ENCODE peak calls at places on chromosomes 13 and 19, in seven cellular contexts. G is Caco-2, B is AG10803, X is astrocyte of the cerebellum, Z is cardiac fibroblast, N is left lung, R is GM23338. P is an unnamed sample.

GRCh38 chr19:5083547-5083965 is 114.6 kb downstream of the KDM4B start:
- DNase-seq in R (no peak), B (no peak), N (peak; percentile 40), Z (peak; percentile 76), X (no peak), G (no peak), P (no peak)

GRCh38 chr19:10112037-10112751 is 701 bp downstream of the P2RY11 start:
- DNase-seq in N (peak; percentile 39), X (no peak), G (no peak), R (no peak), Z (no peak), B (peak; percentile 37), P (no peak)

GRCh38 chr13:26494591-26494990 is 62.9 kb upstream of the WASF3 start:
- DNase-seq in G (no peak), Z (no peak), X (no peak), N (no peak), B (peak; percentile 57), R (no peak), P (no peak)

GRCh38 chr19:35202722-35203674 is 25.5 kb downstream of the FAM187B start:
- DNase-seq in G (no peak), X (no peak), B (no peak), N (no peak), Z (no peak), R (peak; percentile 97), P (no peak)

GRCh38 chr13:49421391-49421790 is 22.5 kb downstream of the CAB39L start:
- DNase-seq in R (peak; percentile 74), B (no peak), X (no peak), G (peak; percentile 62), Z (peak; percentile 7), N (no peak), P (no peak)

GRCh38 chr13:114235697-114236096 is 1.0 kb downstream of the CDC16 start:
- DNase-seq in B (no peak), G (no peak), Z (no peak), N (no peak), R (no peak), X (no peak), P (no peak)

GRCh38 chr19:41548954-41549688 is 26.8 kb upstream of the CEACAM21 start:
- DNase-seq in B (no peak), G (no peak), Z (peak; percentile 30), X (no peak), R (peak; percentile 55), N (no peak), P (no peak)

GRCh38 chr19:43777163-43777700 is 3.5 kb downstream of the KCNN4 start:
- DNase-seq in Z (peak; percentile 29), X (no peak), G (no peak), N (no peak), B (peak; percentile 21), R (no peak), P (no peak)

GRCh38 chr13:49292742-49293498 is 45.2 kb downstream of the CDADC1 start:
- DNase-seq in Z (peak; percentile 90), B (peak; percentile 36), N (no peak), G (no peak), X (peak; percentile 93), R (no peak), P (no peak)

GRCh38 chr19:42246143-42246868 is 3.9 kb upstream of the GSK3A start:
- DNase-seq in X (peak; percentile 48), Z (peak; percentile 87), R (peak; percentile 88), G (peak; percentile 46), N (peak; percentile 67), B (peak; percentile 82), P (peak; percentile 68)

GRCh38 chr13:25967144-25967543 is 84.7 kb downstream of the SHISA2 start:
- DNase-seq in X (no peak), B (no peak), R (no peak), G (peak; percentile 72), Z (no peak), N (no peak), P (no peak)

GRCh38 chr13:107203146-107203847 is 635.4 kb upstream of the ARGLU1 start:
- DNase-seq in X (no peak), Z (peak; percentile 28), N (no peak), R (peak; percentile 82), B (peak; percentile 1), G (peak; percentile 45), P (no peak)

GRCh38 chr19:33429891-33430673 is 56.6 kb downstream of the CEBPG start:
- DNase-seq in N (peak; percentile 19), Z (no peak), G (no peak), R (no peak), X (no peak), B (no peak), P (no peak)

GRCh38 chr13:112625698-112626097 is 37.7 kb upstream of the TUBGCP3 start:
- DNase-seq in G (no peak), N (no peak), R (no peak), B (no peak), Z (no peak), X (no peak), P (no peak)

GRCh38 chr19:51572908-51573307 is 1.8 kb downstream of the ZNF175 start:
- DNase-seq in X (no peak), R (no peak), B (peak; percentile 55), Z (peak; percentile 11), N (no peak), G (no peak), P (no peak)

GRCh38 chr19:39497850-39498261 is 891 bp upstream of the DLL3 start:
- DNase-seq in N (no peak), R (peak; percentile 89), Z (peak; percentile 42), X (no peak), B (no peak), G (peak; percentile 84), P (peak; percentile 36)
- TF ChIP-seq CTCF in N (no peak), R (peak; percentile 48), Z (peak; percentile 11), X (peak; percentile 43), B (peak; percentile 29), G (peak; percentile 80), P (peak; percentile 46)

GRCh38 chr13:98143157-98143553 is 261 bp downstream of the FARP1 start:
- DNase-seq in G (no peak), Z (no peak), B (no peak), R (no peak), X (no peak), N (no peak), P (no peak)
- H3K4me3 ChIP-seq in G (peak overlapping the region; percentile 69), Z (peak overlapping the region; percentile 55), B (peak overlapping the region; percentile 83), R (peak overlapping the region; percentile 92), X (peak overlapping the region; percentile 70), N (peak overlapping the region; percentile 55), P (peak overlapping the region; percentile 60)

DNA sequence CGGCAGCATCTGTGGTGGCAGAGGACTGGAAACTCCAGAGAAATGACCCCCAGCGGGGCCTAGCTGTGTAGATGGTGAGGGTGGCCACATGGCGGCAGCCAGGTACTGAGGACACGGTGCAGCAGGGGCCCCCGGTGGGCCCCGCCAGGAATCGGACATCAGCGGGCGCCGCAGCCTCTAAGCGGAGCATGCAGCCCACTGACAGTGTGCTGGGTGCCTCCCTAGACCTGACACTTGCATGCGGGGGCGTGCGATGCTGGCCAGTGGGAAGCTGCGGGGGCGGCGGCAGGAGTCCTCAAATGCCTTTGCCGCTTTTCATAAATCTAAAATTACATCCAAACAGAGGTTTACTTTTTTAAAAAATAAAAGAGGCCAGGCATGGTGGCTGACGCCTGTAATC is 16.1 kb downstream of the ADAT3 start:
- DNase-seq in N (no peak), R (no peak), X (no peak), G (no peak), B (no peak), Z (no peak), P (no peak)
- TF ChIP-seq CTCF in N (no peak), R (no peak), X (no peak), G (no peak), B (no peak), Z (no peak), P (no peak)

GRCh38 chr19:19860756-19861390 is 4.8 kb upstream of the ZNF253 start:
- DNase-seq in G (no peak), N (no peak), X (no peak), Z (no peak), R (peak; percentile 97), B (no peak), P (no peak)
- H3K4me3 ChIP-seq in G (no peak overlapping the region), N (no peak overlapping the region), X (no peak overlapping the region), Z (no peak overlapping the region), R (peak overlapping the region; percentile 78), B (no peak overlapping the region), P (no peak overlapping the region)

GRCh38 chr19:49085868-49086232 is 599 bp downstream of the SNRNP70 start:
- DNase-seq in B (no peak), N (no peak), X (no peak), R (no peak), Z (no peak), G (no peak), P (no peak)

GRCh38 chr19:49081273-49081672 is 4.0 kb upstream of the SNRNP70 start:
- DNase-seq in R (no peak), N (no peak), B (no peak), G (no peak), X (no peak), Z (no peak), P (no peak)

GRCh38 chr19:49085020-49085867 is at the start of gene SNRNP70:
- DNase-seq in N (peak; percentile 99), G (peak; percentile 100), B (peak; percentile 99), R (peak; percentile 100), X (peak; percentile 98), Z (peak; percentile 100), P (peak; percentile 98)

GRCh38 chr19:49086296-49086695 is 1.0 kb downstream of the SNRNP70 start:
- DNase-seq in Z (no peak), B (no peak), R (no peak), N (no peak), X (no peak), G (no peak), P (no peak)

DNA sequence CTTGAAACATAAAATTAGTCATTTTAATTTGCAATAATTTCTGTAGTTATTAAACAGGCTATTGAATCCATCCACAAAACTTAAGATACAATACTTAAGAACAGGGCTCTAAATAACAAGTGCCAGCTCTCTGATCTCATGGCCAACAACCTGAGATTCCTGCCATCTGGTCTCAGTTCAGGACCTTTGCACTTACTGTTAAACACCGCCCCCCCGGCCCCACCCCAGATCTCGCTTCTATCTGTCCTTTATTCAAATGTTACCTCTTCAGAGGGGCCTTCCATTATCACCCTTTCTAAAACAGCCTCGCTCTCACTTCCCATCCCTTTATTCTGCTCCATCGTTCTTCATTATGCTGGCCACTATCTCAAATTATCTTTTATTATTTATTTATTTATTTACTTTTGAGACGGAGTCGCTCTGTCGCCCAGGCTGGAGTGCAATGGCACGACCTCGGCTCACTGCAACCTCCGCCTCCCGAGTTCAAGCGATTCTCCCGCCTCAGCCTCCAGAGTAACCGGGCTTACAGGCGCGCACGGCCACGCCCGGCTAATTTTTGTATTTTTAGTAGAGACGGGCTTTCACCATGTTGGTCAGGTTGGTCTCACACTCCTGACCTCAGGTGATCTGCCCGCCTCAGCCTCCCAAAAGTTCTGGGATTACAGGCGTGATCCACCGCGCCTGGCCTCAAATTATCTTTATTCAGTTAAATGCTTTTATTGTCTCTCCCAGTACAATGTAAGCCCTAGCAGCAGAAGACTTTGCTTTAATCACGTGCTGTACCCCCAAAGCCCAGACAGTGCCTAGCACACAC is 838 bp upstream of the SNRNP70 start:
- DNase-seq in B (no peak), G (peak; percentile 42), N (no peak), X (no peak), R (no peak), Z (no peak), P (peak; percentile 40)
- TF ChIP-seq CTCF in B (no peak), G (no peak), N (no peak), X (no peak), R (no peak), Z (no peak), P (no peak)